ENCODE peak calls at places on chromosomes 5 and 9, in four cellular contexts. N is stromal cell of bone marrow, C is GM04504, E is Right ventricle myocardium superior. H is an unnamed sample.

GRCh38 chr9:88583901-88584596 is 49.1 kb downstream of the NXNL2 start:
- DNase-seq in N (peak; percentile 36), C (peak; percentile 68), E (no peak), H (no peak)

GRCh38 chr5:139341689-139342422 is at the start of gene PAIP2:
- DNase-seq in N (peak; percentile 93), C (peak; percentile 95), E (peak; percentile 99), H (peak; percentile 98)

GRCh38 chr9:20558609-20559016 is 63.7 kb downstream of the MLLT3 start:
- DNase-seq in N (peak; percentile 96), C (peak; percentile 84), E (no peak), H (no peak)

GRCh38 chr9:129138476-129139232 is 27.4 kb downstream of the PTPA start:
- DNase-seq in N (peak; percentile 92), C (no peak), E (peak; percentile 78), H (no peak)

GRCh38 chr5:20212701-20213100 is 224.7 kb upstream of the CDH18 start:
- DNase-seq in N (no peak), C (no peak), E (no peak), H (no peak)

GRCh38 chr9:132730054-132731033 is 60.1 kb downstream of the GTF3C4 start:
- DNase-seq in N (no peak), C (no peak), E (no peak), H (no peak)

GRCh38 chr9:21336467-21336866 is 1.3 kb upstream of the KLHL9 start:
- DNase-seq in N (no peak), C (no peak), E (no peak), H (peak; percentile 24)

GRCh38 chr5:150302301-150303069 is at the start of gene ARSI:
- DNase-seq in N (peak; percentile 43), C (no peak), E (peak; percentile 66), H (no peak)

GRCh38 chr5:143456952-143457547 is 53.6 kb upstream of the NR3C1 start:
- DNase-seq in N (peak; percentile 44), C (peak; percentile 34), E (no peak), H (no peak)

GRCh38 chr5:39843767-39844166 is 419.0 kb upstream of the DAB2 start:
- DNase-seq in N (no peak), C (no peak), E (no peak), H (no peak)

GRCh38 chr5:73821003-73821402 is 195.0 kb downstream of the ARHGEF28 start:
- DNase-seq in N (no peak), C (no peak), E (no peak), H (no peak)

GRCh38 chr9:33794560-33794959 is 801 bp upstream of the PRSS3 start:
- DNase-seq in N (no peak), C (no peak), E (no peak), H (no peak)

GRCh38 chr9:19517202-19517942 is 108.6 kb downstream of the ACER2 start:
- DNase-seq in N (no peak), C (no peak), E (no peak), H (peak; percentile 40)

GRCh38 chr9:36337002-36337401 is 63.1 kb downstream of the RNF38 start:
- DNase-seq in N (no peak), C (no peak), E (no peak), H (no peak)